ENCODE peak calls at places on chromosomes 6 and 20, in four cellular contexts. One of them, this sample, is unnamed.

GRCh38 chr6:741410-742339 is 48.7 kb upstream of the EXOC2 start:
- DNase-seq in kidney: no peak
- DNase-seq in hepatocyte: no peak
- DNase-seq in fibroblast of lung: no peak
- DNase-seq in this sample: no peak

GRCh38 chr20:13256606-13257005 is 35.5 kb downstream of the ISM1 start:
- DNase-seq in kidney: no peak
- DNase-seq in fibroblast of lung: no peak
- DNase-seq in hepatocyte: no peak
- DNase-seq in this sample: no peak

GRCh38 chr6:111469543-111469942 is 13.5 kb downstream of the REV3L start:
- DNase-seq in kidney: no peak
- DNase-seq in hepatocyte: no peak
- DNase-seq in fibroblast of lung: no peak
- DNase-seq in this sample: peak

GRCh38 chr6:5453531-5453930 is 192.2 kb downstream of the FARS2 start:
- DNase-seq in fibroblast of lung: no peak
- DNase-seq in hepatocyte: no peak
- DNase-seq in kidney: no peak
- DNase-seq in this sample: no peak

GRCh38 chr6:170200458-170200891 is 90.4 kb downstream of the DLL1 start:
- DNase-seq in kidney: no peak
- DNase-seq in fibroblast of lung: peak
- DNase-seq in hepatocyte: no peak
- DNase-seq in this sample: no peak

GRCh38 chr6:79391511-79391910 is 145.7 kb downstream of the LCA5 start:
- DNase-seq in kidney: no peak
- DNase-seq in fibroblast of lung: no peak
- DNase-seq in hepatocyte: no peak
- DNase-seq in this sample: no peak

GRCh38 chr6:1850581-1851157 is 241.0 kb downstream of the FOXC1 start:
- DNase-seq in fibroblast of lung: no peak
- DNase-seq in kidney: no peak
- DNase-seq in hepatocyte: no peak
- DNase-seq in this sample: no peak

GRCh38 chr20:37915800-37916570 is 13.1 kb downstream of the VSTM2L start:
- DNase-seq in hepatocyte: no peak
- DNase-seq in kidney: no peak
- DNase-seq in fibroblast of lung: no peak
- DNase-seq in this sample: no peak

GRCh38 chr6:33019358-33019757 is 10.0 kb upstream of the HLA-DOA start:
- DNase-seq in kidney: no peak
- DNase-seq in hepatocyte: no peak
- DNase-seq in fibroblast of lung: no peak
- DNase-seq in this sample: no peak

GRCh38 chr20:23419995-23420901 is 1.0 kb downstream of the NAPB start:
- DNase-seq in hepatocyte: peak
- DNase-seq in fibroblast of lung: peak
- DNase-seq in kidney: peak
- DNase-seq in this sample: no peak

GRCh38 chr6:31874084-31874670 is 4.6 kb downstream of the SLC44A4 start:
- DNase-seq in kidney: no peak
- DNase-seq in fibroblast of lung: no peak
- DNase-seq in hepatocyte: peak
- DNase-seq in this sample: no peak

GRCh38 chr6:157019733-157020132 is 242.6 kb downstream of the ARID1B start:
- DNase-seq in hepatocyte: peak
- DNase-seq in fibroblast of lung: peak
- DNase-seq in kidney: no peak
- DNase-seq in this sample: no peak

GRCh38 chr6:121515615-121516265 is 80.3 kb downstream of the GJA1 start:
- DNase-seq in fibroblast of lung: no peak
- DNase-seq in kidney: no peak
- DNase-seq in hepatocyte: no peak
- DNase-seq in this sample: no peak

GRCh38 chr20:32674362-32674789 is 635 bp upstream of the C20orf203 start:
- DNase-seq in hepatocyte: peak
- DNase-seq in kidney: no peak
- DNase-seq in fibroblast of lung: peak
- DNase-seq in this sample: no peak

GRCh38 chr6:139846538-139847321 is 472.3 kb upstream of the CITED2 start:
- DNase-seq in hepatocyte: peak
- DNase-seq in fibroblast of lung: no peak
- DNase-seq in kidney: no peak
- DNase-seq in this sample: no peak

GRCh38 chr6:97630592-97630991 is 347.6 kb upstream of the MMS22L start:
- DNase-seq in hepatocyte: no peak
- DNase-seq in kidney: no peak
- DNase-seq in fibroblast of lung: no peak
- DNase-seq in this sample: no peak

GRCh38 chr6:5670381-5670780 is 336.3 kb downstream of the NRN1 start:
- DNase-seq in fibroblast of lung: no peak
- DNase-seq in kidney: no peak
- DNase-seq in hepatocyte: no peak
- DNase-seq in this sample: no peak

GRCh38 chr6:36865835-36866234 is 8.8 kb downstream of the PPIL1 start:
- DNase-seq in kidney: no peak
- DNase-seq in hepatocyte: no peak
- DNase-seq in fibroblast of lung: no peak
- DNase-seq in this sample: no peak

GRCh38 chr6:155050311-155050710 is 55.2 kb downstream of the TIAM2 start:
- DNase-seq in kidney: no peak
- DNase-seq in fibroblast of lung: peak
- DNase-seq in hepatocyte: no peak
- DNase-seq in this sample: no peak

GRCh38 chr6:11362481-11363018 is 130.1 kb upstream of the NEDD9 start:
- DNase-seq in fibroblast of lung: no peak
- DNase-seq in kidney: no peak
- DNase-seq in hepatocyte: no peak
- DNase-seq in this sample: no peak

GRCh38 chr6:159463440-159463839 is 229.6 kb downstream of the SOD2 start:
- DNase-seq in hepatocyte: peak
- DNase-seq in kidney: no peak
- DNase-seq in fibroblast of lung: no peak
- DNase-seq in this sample: no peak

GRCh38 chr20:364905-365794 is 15.4 kb upstream of the TRIB3 start:
- DNase-seq in hepatocyte: no peak
- DNase-seq in kidney: no peak
- DNase-seq in fibroblast of lung: no peak
- DNase-seq in this sample: no peak

GRCh38 chr20:52785678-52786077 is 186.5 kb upstream of the TSHZ2 start:
- DNase-seq in hepatocyte: no peak
- DNase-seq in kidney: no peak
- DNase-seq in fibroblast of lung: peak
- DNase-seq in this sample: no peak

GRCh38 chr6:95431637-95432228 is 145.6 kb upstream of the MANEA start:
- DNase-seq in kidney: no peak
- DNase-seq in fibroblast of lung: peak
- DNase-seq in hepatocyte: peak
- DNase-seq in this sample: no peak

GRCh38 chr6:25882066-25882496 is 8.0 kb upstream of the SLC17A3 start:
- DNase-seq in hepatocyte: peak
- DNase-seq in kidney: peak
- DNase-seq in fibroblast of lung: no peak
- DNase-seq in this sample: no peak

GRCh38 chr6:154721460-154721859 is 11.8 kb upstream of the SCAF8 start:
- DNase-seq in fibroblast of lung: peak
- DNase-seq in kidney: no peak
- DNase-seq in hepatocyte: no peak
- DNase-seq in this sample: no peak

GRCh38 chr20:17571153-17571527 is 1.3 kb downstream of the DSTN start:
- DNase-seq in hepatocyte: no peak
- DNase-seq in kidney: no peak
- DNase-seq in fibroblast of lung: peak
- DNase-seq in this sample: no peak

GRCh38 chr6:122799916-122800701 is 11.1 kb downstream of the SMPDL3A start:
- DNase-seq in hepatocyte: peak
- DNase-seq in kidney: no peak
- DNase-seq in fibroblast of lung: peak
- DNase-seq in this sample: no peak

GRCh38 chr6:4134841-4135664 is at the start of gene ECI2:
- DNase-seq in fibroblast of lung: no peak
- DNase-seq in hepatocyte: peak
- DNase-seq in kidney: peak
- DNase-seq in this sample: peak

GRCh38 chr6:170289971-170290305 is 940 bp downstream of the DLL1 start:
- DNase-seq in hepatocyte: no peak
- DNase-seq in fibroblast of lung: no peak
- DNase-seq in kidney: no peak
- DNase-seq in this sample: no peak

GRCh38 chr6:150336299-150336698 is 32.5 kb upstream of the IYD start:
- DNase-seq in hepatocyte: peak
- DNase-seq in fibroblast of lung: no peak
- DNase-seq in kidney: no peak
- DNase-seq in this sample: no peak

GRCh38 chr6:119280080-119280479 is 69.5 kb downstream of the MAN1A1 start:
- DNase-seq in hepatocyte: no peak
- DNase-seq in kidney: no peak
- DNase-seq in fibroblast of lung: no peak
- DNase-seq in this sample: no peak

GRCh38 chr6:142850653-142851434 is 94.1 kb downstream of the HIVEP2 start:
- DNase-seq in hepatocyte: no peak
- DNase-seq in fibroblast of lung: no peak
- DNase-seq in kidney: no peak
- DNase-seq in this sample: no peak

GRCh38 chr20:1281279-1282057 is 15.4 kb downstream of the SNPH start:
- DNase-seq in fibroblast of lung: no peak
- DNase-seq in kidney: no peak
- DNase-seq in hepatocyte: no peak
- DNase-seq in this sample: no peak

GRCh38 chr6:72621243-72622093 is at the start of gene KCNQ5:
- DNase-seq in hepatocyte: peak
- DNase-seq in kidney: peak
- DNase-seq in fibroblast of lung: no peak
- DNase-seq in this sample: no peak

GRCh38 chr6:72617721-72618120 is 4.1 kb upstream of the KCNQ5 start:
- DNase-seq in kidney: no peak
- DNase-seq in hepatocyte: no peak
- DNase-seq in fibroblast of lung: no peak
- DNase-seq in this sample: no peak

GRCh38 chr6:72620866-72621242 is 1.0 kb upstream of the KCNQ5 start:
- DNase-seq in fibroblast of lung: no peak
- DNase-seq in hepatocyte: no peak
- DNase-seq in kidney: peak
- DNase-seq in this sample: no peak

GRCh38 chr6:72622094-72622540 is 253 bp downstream of the KCNQ5 start:
- DNase-seq in kidney: peak
- DNase-seq in fibroblast of lung: no peak
- DNase-seq in hepatocyte: peak
- DNase-seq in this sample: peak

GRCh38 chr6:72619883-72620696 is 1.8 kb upstream of the KCNQ5 start:
- DNase-seq in fibroblast of lung: no peak
- DNase-seq in kidney: peak
- DNase-seq in hepatocyte: peak
- DNase-seq in this sample: peak
- H3K27ac ChIP-seq in fibroblast of lung: no peak
- H3K27ac ChIP-seq in kidney: no peak
- H3K27ac ChIP-seq in hepatocyte: no peak
- H3K27ac ChIP-seq in this sample: peak

GRCh38 chr20:47354388-47354709 is 2.1 kb downstream of the ZMYND8 start:
- DNase-seq in fibroblast of lung: no peak
- DNase-seq in hepatocyte: no peak
- DNase-seq in kidney: no peak
- DNase-seq in this sample: no peak

GRCh38 chr20:47354710-47355488 is 1.6 kb downstream of the ZMYND8 start:
- DNase-seq in kidney: no peak
- DNase-seq in fibroblast of lung: no peak
- DNase-seq in hepatocyte: no peak
- DNase-seq in this sample: no peak

GRCh38 chr20:47352332-47353223 is 3.9 kb downstream of the ZMYND8 start:
- DNase-seq in kidney: peak
- DNase-seq in hepatocyte: no peak
- DNase-seq in fibroblast of lung: no peak
- DNase-seq in this sample: peak

GRCh38 chr20:47353224-47353696 is 3.2 kb downstream of the ZMYND8 start:
- DNase-seq in fibroblast of lung: no peak
- DNase-seq in hepatocyte: no peak
- DNase-seq in kidney: no peak
- DNase-seq in this sample: no peak

GRCh38 chr20:47353697-47354387 is 2.7 kb downstream of the ZMYND8 start:
- DNase-seq in hepatocyte: no peak
- DNase-seq in fibroblast of lung: peak
- DNase-seq in kidney: no peak
- DNase-seq in this sample: no peak
- H3K27ac ChIP-seq in hepatocyte: peak
- H3K27ac ChIP-seq in fibroblast of lung: peak
- H3K27ac ChIP-seq in kidney: peak
- H3K27ac ChIP-seq in this sample: peak

DNA sequence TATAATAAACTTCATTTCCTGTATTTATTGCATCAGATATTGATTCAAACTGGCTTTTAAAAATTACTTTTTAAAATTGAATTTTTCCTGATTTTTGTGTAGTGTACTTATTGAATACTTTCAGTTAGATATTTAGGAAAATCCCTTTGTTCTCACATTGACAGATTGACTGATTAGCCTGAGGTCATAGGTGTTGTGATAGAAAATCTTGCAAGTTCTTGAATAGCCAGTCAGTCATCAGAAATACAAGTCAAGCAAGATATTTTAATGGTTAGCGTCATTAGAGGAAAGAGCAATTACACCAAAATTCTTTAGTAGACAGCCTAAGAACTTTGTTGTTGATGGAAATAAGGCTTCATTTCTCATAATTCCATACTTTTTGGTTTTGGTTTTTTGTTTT is 3.4 kb upstream of the TMEM30A start:
- DNase-seq in hepatocyte: no peak
- DNase-seq in fibroblast of lung: no peak
- DNase-seq in kidney: no peak
- DNase-seq in this sample: no peak
- H3K27ac ChIP-seq in hepatocyte: peak
- H3K27ac ChIP-seq in fibroblast of lung: no peak
- H3K27ac ChIP-seq in kidney: no peak
- H3K27ac ChIP-seq in this sample: no peak

GRCh38 chr6:42519779-42520178 is 44.0 kb upstream of the UBR2 start:
- DNase-seq in kidney: no peak
- DNase-seq in fibroblast of lung: no peak
- DNase-seq in hepatocyte: no peak
- DNase-seq in this sample: no peak
- H3K27ac ChIP-seq in kidney: no peak
- H3K27ac ChIP-seq in fibroblast of lung: no peak
- H3K27ac ChIP-seq in hepatocyte: no peak
- H3K27ac ChIP-seq in this sample: no peak